ENCODE peak calls at places on chromosome 14, in seven cellular contexts. One of them, this sample, is unnamed.
A peak's percentile ranks its signal among the peaks of the same experiment; 100 is the strongest.

GRCh38 chr14:97878727-97879126 is 1081.5 kb downstream of the VRK1 start:
- DNase-seq in activated naive CD4-positive, alpha-beta T cell: peak; percentile 3
- DNase-seq in activated T-helper 1 cell treated with anti-CD3 and anti-CD28 coated beads, Interleukin-2, amount 50 U/mL, for 16 hours: no peak
- DNase-seq in NCI-H345: no peak
- DNase-seq in stimulated activated CD8-positive, alpha-beta memory T cell treated with anti-CD3 and anti-CD28 coated beads, Interleukin-15, amount 100 ng/mL, for 1 hour: no peak
- DNase-seq in stimulated activated CD4-positive, alpha-beta T cell treated with anti-CD3 and anti-CD28 coated beads, Interleukin-4, amount 100 ng/mL, for 24 hours: no peak
- DNase-seq in epithelial cell of esophagus: peak; percentile 42
- DNase-seq in this sample: no peak

GRCh38 chr14:105477659-105478623 is 3.3 kb downstream of the CRIP2 start:
- DNase-seq in stimulated activated CD8-positive, alpha-beta memory T cell treated with anti-CD3 and anti-CD28 coated beads, Interleukin-15, amount 100 ng/mL, for 1 hour: peak; percentile 49
- DNase-seq in NCI-H345: peak; percentile 31
- DNase-seq in activated naive CD4-positive, alpha-beta T cell: peak; percentile 59
- DNase-seq in stimulated activated CD4-positive, alpha-beta T cell treated with anti-CD3 and anti-CD28 coated beads, Interleukin-4, amount 100 ng/mL, for 24 hours: no peak
- DNase-seq in activated T-helper 1 cell treated with anti-CD3 and anti-CD28 coated beads, Interleukin-2, amount 50 U/mL, for 16 hours: no peak
- DNase-seq in epithelial cell of esophagus: no peak
- DNase-seq in this sample: no peak

GRCh38 chr14:61730756-61731373 is 31.4 kb upstream of the SNAPC1 start:
- DNase-seq in stimulated activated CD4-positive, alpha-beta T cell treated with anti-CD3 and anti-CD28 coated beads, Interleukin-4, amount 100 ng/mL, for 24 hours: no peak
- DNase-seq in activated naive CD4-positive, alpha-beta T cell: no peak
- DNase-seq in activated T-helper 1 cell treated with anti-CD3 and anti-CD28 coated beads, Interleukin-2, amount 50 U/mL, for 16 hours: no peak
- DNase-seq in epithelial cell of esophagus: no peak
- DNase-seq in stimulated activated CD8-positive, alpha-beta memory T cell treated with anti-CD3 and anti-CD28 coated beads, Interleukin-15, amount 100 ng/mL, for 1 hour: no peak
- DNase-seq in NCI-H345: no peak
- DNase-seq in this sample: no peak

GRCh38 chr14:93941293-93941910 is 14.3 kb downstream of the FAM181A start:
- DNase-seq in stimulated activated CD4-positive, alpha-beta T cell treated with anti-CD3 and anti-CD28 coated beads, Interleukin-4, amount 100 ng/mL, for 24 hours: no peak
- DNase-seq in NCI-H345: peak; percentile 87
- DNase-seq in stimulated activated CD8-positive, alpha-beta memory T cell treated with anti-CD3 and anti-CD28 coated beads, Interleukin-15, amount 100 ng/mL, for 1 hour: no peak
- DNase-seq in activated T-helper 1 cell treated with anti-CD3 and anti-CD28 coated beads, Interleukin-2, amount 50 U/mL, for 16 hours: no peak
- DNase-seq in activated naive CD4-positive, alpha-beta T cell: no peak
- DNase-seq in epithelial cell of esophagus: peak; percentile 88
- DNase-seq in this sample: no peak

GRCh38 chr14:56829151-56829550 is 18.9 kb upstream of the OTX2 start:
- DNase-seq in activated naive CD4-positive, alpha-beta T cell: no peak
- DNase-seq in NCI-H345: no peak
- DNase-seq in stimulated activated CD8-positive, alpha-beta memory T cell treated with anti-CD3 and anti-CD28 coated beads, Interleukin-15, amount 100 ng/mL, for 1 hour: no peak
- DNase-seq in stimulated activated CD4-positive, alpha-beta T cell treated with anti-CD3 and anti-CD28 coated beads, Interleukin-4, amount 100 ng/mL, for 24 hours: no peak
- DNase-seq in activated T-helper 1 cell treated with anti-CD3 and anti-CD28 coated beads, Interleukin-2, amount 50 U/mL, for 16 hours: no peak
- DNase-seq in epithelial cell of esophagus: no peak
- DNase-seq in this sample: no peak

GRCh38 chr14:58362798-58363412 is 32.8 kb upstream of the TOMM20L start:
- DNase-seq in stimulated activated CD4-positive, alpha-beta T cell treated with anti-CD3 and anti-CD28 coated beads, Interleukin-4, amount 100 ng/mL, for 24 hours: no peak
- DNase-seq in activated naive CD4-positive, alpha-beta T cell: no peak
- DNase-seq in activated T-helper 1 cell treated with anti-CD3 and anti-CD28 coated beads, Interleukin-2, amount 50 U/mL, for 16 hours: no peak
- DNase-seq in epithelial cell of esophagus: peak; percentile 48
- DNase-seq in NCI-H345: peak; percentile 20
- DNase-seq in stimulated activated CD8-positive, alpha-beta memory T cell treated with anti-CD3 and anti-CD28 coated beads, Interleukin-15, amount 100 ng/mL, for 1 hour: no peak
- DNase-seq in this sample: no peak

GRCh38 chr14:44149597-44149996 is 357.5 kb downstream of the FSCB start:
- DNase-seq in activated T-helper 1 cell treated with anti-CD3 and anti-CD28 coated beads, Interleukin-2, amount 50 U/mL, for 16 hours: no peak
- DNase-seq in NCI-H345: peak; percentile 40
- DNase-seq in stimulated activated CD4-positive, alpha-beta T cell treated with anti-CD3 and anti-CD28 coated beads, Interleukin-4, amount 100 ng/mL, for 24 hours: no peak
- DNase-seq in epithelial cell of esophagus: peak; percentile 43
- DNase-seq in stimulated activated CD8-positive, alpha-beta memory T cell treated with anti-CD3 and anti-CD28 coated beads, Interleukin-15, amount 100 ng/mL, for 1 hour: no peak
- DNase-seq in activated naive CD4-positive, alpha-beta T cell: no peak
- DNase-seq in this sample: no peak

GRCh38 chr14:32762886-32763285 is 175.8 kb upstream of the NPAS3 start:
- DNase-seq in activated naive CD4-positive, alpha-beta T cell: no peak
- DNase-seq in NCI-H345: no peak
- DNase-seq in activated T-helper 1 cell treated with anti-CD3 and anti-CD28 coated beads, Interleukin-2, amount 50 U/mL, for 16 hours: no peak
- DNase-seq in epithelial cell of esophagus: no peak
- DNase-seq in stimulated activated CD8-positive, alpha-beta memory T cell treated with anti-CD3 and anti-CD28 coated beads, Interleukin-15, amount 100 ng/mL, for 1 hour: no peak
- DNase-seq in stimulated activated CD4-positive, alpha-beta T cell treated with anti-CD3 and anti-CD28 coated beads, Interleukin-4, amount 100 ng/mL, for 24 hours: no peak
- DNase-seq in this sample: no peak

GRCh38 chr14:95231966-95232365 is 74.6 kb upstream of the DICER1 start:
- DNase-seq in stimulated activated CD4-positive, alpha-beta T cell treated with anti-CD3 and anti-CD28 coated beads, Interleukin-4, amount 100 ng/mL, for 24 hours: no peak
- DNase-seq in activated naive CD4-positive, alpha-beta T cell: no peak
- DNase-seq in activated T-helper 1 cell treated with anti-CD3 and anti-CD28 coated beads, Interleukin-2, amount 50 U/mL, for 16 hours: no peak
- DNase-seq in NCI-H345: no peak
- DNase-seq in stimulated activated CD8-positive, alpha-beta memory T cell treated with anti-CD3 and anti-CD28 coated beads, Interleukin-15, amount 100 ng/mL, for 1 hour: no peak
- DNase-seq in epithelial cell of esophagus: peak; percentile 21
- DNase-seq in this sample: no peak

GRCh38 chr14:63523735-63524408 is 19.3 kb downstream of the PPP2R5E start:
- DNase-seq in activated naive CD4-positive, alpha-beta T cell: no peak
- DNase-seq in stimulated activated CD8-positive, alpha-beta memory T cell treated with anti-CD3 and anti-CD28 coated beads, Interleukin-15, amount 100 ng/mL, for 1 hour: no peak
- DNase-seq in NCI-H345: no peak
- DNase-seq in epithelial cell of esophagus: no peak
- DNase-seq in activated T-helper 1 cell treated with anti-CD3 and anti-CD28 coated beads, Interleukin-2, amount 50 U/mL, for 16 hours: no peak
- DNase-seq in stimulated activated CD4-positive, alpha-beta T cell treated with anti-CD3 and anti-CD28 coated beads, Interleukin-4, amount 100 ng/mL, for 24 hours: no peak
- DNase-seq in this sample: no peak

GRCh38 chr14:24255931-24256696 is 6.9 kb downstream of the TGM1 start:
- DNase-seq in NCI-H345: no peak
- DNase-seq in activated T-helper 1 cell treated with anti-CD3 and anti-CD28 coated beads, Interleukin-2, amount 50 U/mL, for 16 hours: no peak
- DNase-seq in stimulated activated CD4-positive, alpha-beta T cell treated with anti-CD3 and anti-CD28 coated beads, Interleukin-4, amount 100 ng/mL, for 24 hours: no peak
- DNase-seq in activated naive CD4-positive, alpha-beta T cell: no peak
- DNase-seq in stimulated activated CD8-positive, alpha-beta memory T cell treated with anti-CD3 and anti-CD28 coated beads, Interleukin-15, amount 100 ng/mL, for 1 hour: no peak
- DNase-seq in epithelial cell of esophagus: no peak
- DNase-seq in this sample: no peak

GRCh38 chr14:50344116-50344775 is 32.1 kb downstream of the DMAC2L start:
- DNase-seq in stimulated activated CD4-positive, alpha-beta T cell treated with anti-CD3 and anti-CD28 coated beads, Interleukin-4, amount 100 ng/mL, for 24 hours: peak; percentile 87
- DNase-seq in activated T-helper 1 cell treated with anti-CD3 and anti-CD28 coated beads, Interleukin-2, amount 50 U/mL, for 16 hours: peak; percentile 60
- DNase-seq in stimulated activated CD8-positive, alpha-beta memory T cell treated with anti-CD3 and anti-CD28 coated beads, Interleukin-15, amount 100 ng/mL, for 1 hour: no peak
- DNase-seq in epithelial cell of esophagus: peak; percentile 80
- DNase-seq in activated naive CD4-positive, alpha-beta T cell: no peak
- DNase-seq in NCI-H345: no peak
- DNase-seq in this sample: no peak

GRCh38 chr14:49992901-49993335 is 100.0 kb downstream of the ARF6 start:
- DNase-seq in activated naive CD4-positive, alpha-beta T cell: no peak
- DNase-seq in stimulated activated CD4-positive, alpha-beta T cell treated with anti-CD3 and anti-CD28 coated beads, Interleukin-4, amount 100 ng/mL, for 24 hours: peak; percentile 50
- DNase-seq in stimulated activated CD8-positive, alpha-beta memory T cell treated with anti-CD3 and anti-CD28 coated beads, Interleukin-15, amount 100 ng/mL, for 1 hour: no peak
- DNase-seq in NCI-H345: no peak
- DNase-seq in activated T-helper 1 cell treated with anti-CD3 and anti-CD28 coated beads, Interleukin-2, amount 50 U/mL, for 16 hours: no peak
- DNase-seq in epithelial cell of esophagus: no peak
- DNase-seq in this sample: no peak

GRCh38 chr14:71166434-71166833 is 259.2 kb downstream of the PCNX1 start:
- DNase-seq in epithelial cell of esophagus: peak; percentile 74
- DNase-seq in stimulated activated CD8-positive, alpha-beta memory T cell treated with anti-CD3 and anti-CD28 coated beads, Interleukin-15, amount 100 ng/mL, for 1 hour: no peak
- DNase-seq in activated T-helper 1 cell treated with anti-CD3 and anti-CD28 coated beads, Interleukin-2, amount 50 U/mL, for 16 hours: no peak
- DNase-seq in NCI-H345: no peak
- DNase-seq in activated naive CD4-positive, alpha-beta T cell: no peak
- DNase-seq in stimulated activated CD4-positive, alpha-beta T cell treated with anti-CD3 and anti-CD28 coated beads, Interleukin-4, amount 100 ng/mL, for 24 hours: no peak
- DNase-seq in this sample: peak; percentile 11

GRCh38 chr14:51304956-51305355 is 64.9 kb downstream of the TMX1 start:
- DNase-seq in stimulated activated CD4-positive, alpha-beta T cell treated with anti-CD3 and anti-CD28 coated beads, Interleukin-4, amount 100 ng/mL, for 24 hours: no peak
- DNase-seq in epithelial cell of esophagus: peak; percentile 87
- DNase-seq in stimulated activated CD8-positive, alpha-beta memory T cell treated with anti-CD3 and anti-CD28 coated beads, Interleukin-15, amount 100 ng/mL, for 1 hour: no peak
- DNase-seq in activated T-helper 1 cell treated with anti-CD3 and anti-CD28 coated beads, Interleukin-2, amount 50 U/mL, for 16 hours: no peak
- DNase-seq in NCI-H345: no peak
- DNase-seq in activated naive CD4-positive, alpha-beta T cell: no peak
- DNase-seq in this sample: no peak

GRCh38 chr14:96965885-96966595 is 168.9 kb downstream of the VRK1 start:
- DNase-seq in NCI-H345: no peak
- DNase-seq in activated naive CD4-positive, alpha-beta T cell: no peak
- DNase-seq in epithelial cell of esophagus: no peak
- DNase-seq in stimulated activated CD8-positive, alpha-beta memory T cell treated with anti-CD3 and anti-CD28 coated beads, Interleukin-15, amount 100 ng/mL, for 1 hour: no peak
- DNase-seq in stimulated activated CD4-positive, alpha-beta T cell treated with anti-CD3 and anti-CD28 coated beads, Interleukin-4, amount 100 ng/mL, for 24 hours: no peak
- DNase-seq in activated T-helper 1 cell treated with anti-CD3 and anti-CD28 coated beads, Interleukin-2, amount 50 U/mL, for 16 hours: no peak
- DNase-seq in this sample: no peak

GRCh38 chr14:105092124-105092911 is 27.1 kb upstream of the GPR132 start:
- DNase-seq in activated naive CD4-positive, alpha-beta T cell: no peak
- DNase-seq in epithelial cell of esophagus: peak; percentile 41
- DNase-seq in activated T-helper 1 cell treated with anti-CD3 and anti-CD28 coated beads, Interleukin-2, amount 50 U/mL, for 16 hours: no peak
- DNase-seq in NCI-H345: no peak
- DNase-seq in stimulated activated CD4-positive, alpha-beta T cell treated with anti-CD3 and anti-CD28 coated beads, Interleukin-4, amount 100 ng/mL, for 24 hours: no peak
- DNase-seq in stimulated activated CD8-positive, alpha-beta memory T cell treated with anti-CD3 and anti-CD28 coated beads, Interleukin-15, amount 100 ng/mL, for 1 hour: no peak
- DNase-seq in this sample: no peak

GRCh38 chr14:88296343-88296742 is 26.7 kb downstream of the KCNK10 start:
- DNase-seq in NCI-H345: no peak
- DNase-seq in activated naive CD4-positive, alpha-beta T cell: no peak
- DNase-seq in stimulated activated CD8-positive, alpha-beta memory T cell treated with anti-CD3 and anti-CD28 coated beads, Interleukin-15, amount 100 ng/mL, for 1 hour: no peak
- DNase-seq in epithelial cell of esophagus: no peak
- DNase-seq in activated T-helper 1 cell treated with anti-CD3 and anti-CD28 coated beads, Interleukin-2, amount 50 U/mL, for 16 hours: no peak
- DNase-seq in stimulated activated CD4-positive, alpha-beta T cell treated with anti-CD3 and anti-CD28 coated beads, Interleukin-4, amount 100 ng/mL, for 24 hours: no peak
- DNase-seq in this sample: no peak

GRCh38 chr14:95597784-95598204 is 62.9 kb downstream of the GLRX5 start:
- DNase-seq in activated naive CD4-positive, alpha-beta T cell: no peak
- DNase-seq in epithelial cell of esophagus: peak; percentile 18
- DNase-seq in activated T-helper 1 cell treated with anti-CD3 and anti-CD28 coated beads, Interleukin-2, amount 50 U/mL, for 16 hours: no peak
- DNase-seq in stimulated activated CD4-positive, alpha-beta T cell treated with anti-CD3 and anti-CD28 coated beads, Interleukin-4, amount 100 ng/mL, for 24 hours: no peak
- DNase-seq in NCI-H345: peak; percentile 66
- DNase-seq in stimulated activated CD8-positive, alpha-beta memory T cell treated with anti-CD3 and anti-CD28 coated beads, Interleukin-15, amount 100 ng/mL, for 1 hour: no peak
- DNase-seq in this sample: peak; percentile 49

GRCh38 chr14:30211326-30211725 is 283.7 kb upstream of the PRKD1 start:
- DNase-seq in NCI-H345: no peak
- DNase-seq in stimulated activated CD8-positive, alpha-beta memory T cell treated with anti-CD3 and anti-CD28 coated beads, Interleukin-15, amount 100 ng/mL, for 1 hour: no peak
- DNase-seq in activated T-helper 1 cell treated with anti-CD3 and anti-CD28 coated beads, Interleukin-2, amount 50 U/mL, for 16 hours: no peak
- DNase-seq in epithelial cell of esophagus: no peak
- DNase-seq in activated naive CD4-positive, alpha-beta T cell: no peak
- DNase-seq in stimulated activated CD4-positive, alpha-beta T cell treated with anti-CD3 and anti-CD28 coated beads, Interleukin-4, amount 100 ng/mL, for 24 hours: no peak
- DNase-seq in this sample: no peak

This sample was measured in anterior cingulate cortex.